ENCODE peak calls at places on chromosomes 13 and 19, in four cellular contexts. R, H, W and V are unnamed samples.
A peak's percentile ranks its signal among the peaks of the same experiment; 100 is the strongest.

GRCh38 chr19:55340144-55340783 is 588 bp downstream of the KMT5C start:
- DNase-seq in W (no peak), H (peak; percentile 28), R (peak; percentile 45), V (no peak)

GRCh38 chr19:38977445-38978314 is 2.1 kb upstream of the FBXO17 start:
- DNase-seq in R (no peak), W (no peak), H (no peak), V (no peak)

GRCh38 chr19:40444181-40445005 is at the start of gene SERTAD3:
- DNase-seq in H (peak; percentile 96), W (peak; percentile 95), R (peak; percentile 98), V (peak; percentile 98)

GRCh38 chr19:48244289-48244688 is 11.4 kb downstream of the CARD8 start:
- DNase-seq in H (peak; percentile 14), R (peak; percentile 45), W (no peak), V (peak; percentile 50)

GRCh38 chr13:40672310-40673060 is 6.0 kb upstream of the FOXO1 start:
- DNase-seq in W (no peak), R (peak; percentile 72), H (no peak), V (no peak)

GRCh38 chr13:107124129-107124718 is 556.3 kb upstream of the ARGLU1 start:
- DNase-seq in W (peak; percentile 33), R (peak; percentile 33), H (no peak), V (no peak)

GRCh38 chr13:57988276-57988675 is 356.7 kb downstream of the PCDH17 start:
- DNase-seq in H (no peak), W (no peak), R (no peak), V (no peak)

GRCh38 chr13:69243366-69243765 is 864.3 kb upstream of the ATXN8OS start:
- DNase-seq in H (no peak), W (peak; percentile 3), R (peak; percentile 6), V (no peak)

GRCh38 chr13:112931028-112931934 is 37.7 kb upstream of the MCF2L start:
- DNase-seq in R (peak; percentile 83), H (no peak), W (no peak), V (no peak)

GRCh38 chr19:47228937-47229673 is 1.9 kb downstream of the BBC3 start:
- DNase-seq in W (no peak), R (peak; percentile 43), H (peak; percentile 29), V (peak; percentile 55)

GRCh38 chr13:32737111-32737571 is 150.9 kb downstream of the PDS5B start:
- DNase-seq in R (no peak), W (peak; percentile 41), H (no peak), V (no peak)

GRCh38 chr13:39119422-39119821 is 81.2 kb downstream of the NHLRC3 start:
- DNase-seq in R (peak; percentile 56), H (no peak), W (no peak), V (no peak)

GRCh38 chr13:98565726-98566577 is 11.0 kb downstream of the STK24 start:
- DNase-seq in R (no peak), H (no peak), W (no peak), V (no peak)

GRCh38 chr19:48501446-48501960 is 10.1 kb downstream of the LMTK3 start:
- DNase-seq in W (no peak), H (peak; percentile 50), R (peak; percentile 99), V (peak; percentile 43)

GRCh38 chr13:60397693-60398437 is 845 bp downstream of the TDRD3 start:
- DNase-seq in W (peak; percentile 60), H (no peak), R (peak; percentile 81), V (peak; percentile 65)

GRCh38 chr19:29454109-29454508 is 71.7 kb upstream of the VSTM2B start:
- DNase-seq in W (no peak), R (no peak), H (no peak), V (no peak)

GRCh38 chr19:58325623-58326022 is 1.2 kb upstream of the ZSCAN22 start:
- DNase-seq in W (no peak), H (no peak), R (no peak), V (no peak)

GRCh38 chr13:31105020-31105800 is 56.5 kb downstream of the HSPH1 start:
- DNase-seq in H (no peak), W (peak; percentile 12), R (peak; percentile 25), V (no peak)

GRCh38 chr13:75656590-75656989 is 20.5 kb downstream of the LMO7 start:
- DNase-seq in R (no peak), W (no peak), H (no peak), V (no peak)

GRCh38 chr19:36489920-36490415 is 607 bp upstream of the ZNF566 start:
- DNase-seq in W (no peak), R (peak; percentile 99), H (peak; percentile 49), V (no peak)

GRCh38 chr19:55563261-55563690 is 17.4 kb downstream of the ZNF579 start:
- DNase-seq in R (no peak), H (no peak), W (no peak), V (no peak)